ENCODE peak calls at places on chromosomes 1 and 21, in seven cellular contexts. Z, X, A, N, O, Q and L are unnamed samples.

GRCh38 chr1:234295039-234295438 is 78.2 kb upstream of the COA6 start:
- DNase-seq in O (no peak), Z (no peak), N (no peak), X (no peak), Q (no peak), A (no peak), L (no peak)

GRCh38 chr1:116711061-116711582 is 43.1 kb upstream of the CD2 start:
- DNase-seq in X (no peak), O (peak; percentile 54), Z (no peak), N (no peak), Q (no peak), A (no peak), L (no peak)

GRCh38 chr21:37986751-37987399 is 70.6 kb upstream of the KCNJ6 start:
- DNase-seq in O (no peak), A (peak; percentile 17), Z (no peak), Q (no peak), N (no peak), X (peak; percentile 28), L (no peak)

GRCh38 chr1:81682490-81682889 is 118.2 kb upstream of the ADGRL2 start:
- DNase-seq in A (no peak), X (no peak), N (no peak), Z (no peak), Q (no peak), O (peak; percentile 39), L (no peak)

GRCh38 chr1:232432313-232432712 is 197.6 kb downstream of the SIPA1L2 start:
- DNase-seq in X (no peak), O (no peak), Z (no peak), A (no peak), Q (no peak), N (no peak), L (no peak)

GRCh38 chr1:27366113-27366410 is 699 bp downstream of the MAP3K6 start:
- DNase-seq in X (peak; percentile 89), O (peak; percentile 88), A (peak; percentile 78), Z (peak; percentile 94), Q (peak; percentile 90), N (peak; percentile 55), L (peak; percentile 96)

GRCh38 chr1:219733511-219733910 is 120.6 kb upstream of the ZC3H11B start:
- DNase-seq in A (no peak), O (no peak), Z (no peak), X (no peak), N (no peak), Q (no peak), L (no peak)

GRCh38 chr1:36638268-36638667 is 155.6 kb upstream of the CSF3R start:
- DNase-seq in A (no peak), N (no peak), X (no peak), Z (no peak), Q (no peak), O (no peak), L (no peak)

GRCh38 chr21:39676054-39676771 is 63.5 kb downstream of the B3GALT5 start:
- DNase-seq in Q (no peak), A (peak; percentile 45), N (no peak), X (no peak), Z (peak; percentile 91), O (no peak), L (no peak)

GRCh38 chr1:87926131-87926828 is 597.6 kb downstream of the LMO4 start:
- DNase-seq in Q (no peak), A (no peak), O (no peak), N (no peak), X (no peak), Z (no peak), L (no peak)

GRCh38 chr1:189500777-189501176 is 976.9 kb downstream of the BRINP3 start:
- DNase-seq in Z (no peak), Q (no peak), A (no peak), X (no peak), N (no peak), O (no peak), L (no peak)

GRCh38 chr1:233281711-233282581 is 13.6 kb downstream of the PCNX2 start:
- DNase-seq in O (no peak), X (no peak), A (no peak), N (no peak), Z (no peak), Q (no peak), L (no peak)

GRCh38 chr1:62294211-62294610 is 25.0 kb downstream of the KANK4 start:
- DNase-seq in Z (no peak), A (peak; percentile 22), N (no peak), Q (no peak), O (peak; percentile 59), X (no peak), L (no peak)

GRCh38 chr1:248853023-248853422 is 5.9 kb downstream of the ZNF692 start:
- DNase-seq in Z (no peak), X (no peak), Q (no peak), N (no peak), O (no peak), A (no peak), L (no peak)

GRCh38 chr21:16800536-16800935 is 712.3 kb upstream of the CXADR start:
- DNase-seq in O (no peak), N (no peak), X (no peak), Q (no peak), Z (no peak), A (no peak), L (no peak)

DNA sequence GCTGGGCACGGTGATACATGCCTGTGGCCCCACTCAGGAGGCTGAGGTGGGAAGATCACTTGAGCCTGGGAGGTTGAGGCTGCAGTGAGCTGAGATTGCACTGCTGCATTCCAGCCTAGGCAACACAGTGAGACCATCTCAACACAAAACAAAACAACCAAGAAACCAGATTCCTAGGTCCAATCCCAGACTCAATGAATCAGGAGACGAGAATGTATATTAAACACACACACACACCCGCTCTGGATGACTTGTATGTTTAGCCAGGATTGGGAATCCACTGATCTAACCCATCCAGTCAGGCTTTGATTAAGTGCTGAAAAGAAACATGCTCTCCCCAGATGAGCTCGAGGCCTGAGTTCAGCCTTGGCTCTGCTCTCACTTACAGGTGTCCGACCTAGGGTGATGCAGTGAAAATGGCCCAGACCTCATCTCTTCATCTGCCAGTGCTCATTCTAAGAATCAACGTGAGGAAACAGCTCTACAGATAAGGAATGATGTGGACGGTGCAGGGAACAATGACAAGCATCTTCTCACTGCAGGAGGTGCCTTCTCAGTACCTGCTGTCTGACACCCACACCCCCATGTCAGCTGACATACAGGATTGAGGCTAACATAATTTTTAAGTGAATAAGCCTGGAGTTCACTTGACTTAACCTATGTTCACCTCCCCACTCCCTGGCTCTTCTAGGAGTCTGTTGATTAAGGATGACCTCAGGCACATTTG is 15.3 kb upstream of the SRSF4 start:
- DNase-seq in A (peak; percentile 17), N (no peak), Q (no peak), O (no peak), X (no peak), Z (peak; percentile 22), L (no peak)
- H3K27ac ChIP-seq in A (no peak overlapping the region), N (no peak overlapping the region), Q (no peak overlapping the region), O (no peak overlapping the region), X (no peak overlapping the region), Z (peak overlapping the region; percentile 33), L (no peak overlapping the region)

GRCh38 chr1:67213948-67214347 is 47.7 kb downstream of the IL23R start:
- DNase-seq in N (no peak), Q (no peak), X (no peak), Z (no peak), A (no peak), O (no peak), L (no peak)

GRCh38 chr1:67204298-67204697 is 38.0 kb downstream of the IL23R start:
- DNase-seq in Z (no peak), Q (no peak), A (no peak), O (no peak), N (no peak), X (no peak), L (no peak)

GRCh38 chr1:67213164-67213563 is 46.9 kb downstream of the IL23R start:
- DNase-seq in Q (no peak), O (peak; percentile 39), X (no peak), N (no peak), Z (no peak), A (peak; percentile 20), L (no peak)

GRCh38 chr1:67211589-67212563 is 45.6 kb downstream of the IL23R start:
- DNase-seq in Z (no peak), Q (no peak), A (peak; percentile 20), N (peak; percentile 33), X (peak; percentile 31), O (no peak), L (no peak)

GRCh38 chr1:67208217-67208616 is 42.0 kb downstream of the IL23R start:
- DNase-seq in O (no peak), X (no peak), A (no peak), N (no peak), Z (no peak), Q (no peak), L (no peak)
- H3K4me1 ChIP-seq in O (no peaks in the 10 kb centered on the region), X (no peaks in the 10 kb centered on the region), A (no peaks in the 10 kb centered on the region), N (peaks cover 8% of the 10 kb centered on the region), Z (no peaks in the 10 kb centered on the region), Q (no peaks in the 10 kb centered on the region), L (no peaks in the 10 kb centered on the region)

GRCh38 chr21:34180826-34181359 is 107.5 kb downstream of the MRPS6 start:
- DNase-seq in A (no peak), O (no peak), N (no peak), X (no peak), Z (peak; percentile 63), Q (no peak), L (no peak)
- H3K27ac ChIP-seq in A (no peak overlapping the region), O (no peak overlapping the region), N (no peak overlapping the region), X (no peak overlapping the region), Z (peak overlapping the region; percentile 14), Q (peak overlapping the region; percentile 72), L (peak overlapping the region; percentile 55)

GRCh38 chr1:226452981-226453380 is 45.1 kb upstream of the PARP1 start:
- DNase-seq in O (no peak), N (no peak), X (no peak), A (no peak), Q (no peak), Z (no peak), L (no peak)
- H3K4me1 ChIP-seq in O (no peaks in the 10 kb centered on the region), N (peaks cover 8% of the 10 kb centered on the region), X (no peaks in the 10 kb centered on the region), A (no peaks in the 10 kb centered on the region), Q (no peaks in the 10 kb centered on the region), Z (no peaks in the 10 kb centered on the region), L (no peaks in the 10 kb centered on the region)

GRCh38 chr1:31671147-31671546 is 26.5 kb upstream of the PEF1 start:
- DNase-seq in X (no peak), N (no peak), Z (no peak), Q (no peak), O (no peak), A (no peak), L (no peak)

GRCh38 chr1:31669433-31669785 is 24.7 kb upstream of the PEF1 start:
- DNase-seq in A (no peak), O (no peak), Z (no peak), N (no peak), Q (no peak), X (no peak), L (no peak)

GRCh38 chr1:31669786-31670582 is 25.3 kb upstream of the PEF1 start:
- DNase-seq in N (no peak), A (peak; percentile 40), Z (peak; percentile 94), O (peak; percentile 59), X (peak; percentile 97), Q (peak; percentile 72), L (peak; percentile 91)

GRCh38 chr1:31671556-31672201 is 27.0 kb upstream of the PEF1 start:
- DNase-seq in A (no peak), Z (no peak), X (no peak), N (no peak), Q (no peak), O (no peak), L (no peak)

GRCh38 chr1:31670583-31670944 is 25.9 kb upstream of the PEF1 start:
- DNase-seq in A (no peak), X (no peak), O (no peak), Q (no peak), Z (no peak), N (no peak), L (no peak)
- H3K27ac ChIP-seq in A (peak overlapping the region; percentile 91), X (peak overlapping the region; percentile 69), O (no peak overlapping the region), Q (peak overlapping the region; percentile 54), Z (peak overlapping the region; percentile 77), N (no peak overlapping the region), L (peak overlapping the region; percentile 47)